ENCODE peak calls at places on chromosomes 2 and 18, in six cellular contexts. D is mucosa of descending colon, Q is stomach, X is OCI-LY7, V is endodermal cell, R is breast epithelium. G is an unnamed sample.

GRCh38 chr2:189402932-189403331 is 38.3 kb upstream of the WDR75 start:
- DNase-seq in X (no peak), R (no peak), D (no peak), Q (no peak), V (no peak), G (no peak)

GRCh38 chr2:194962254-194962653 is 694.8 kb upstream of the SLC39A10 start:
- DNase-seq in Q (no peak), X (no peak), V (no peak), D (no peak), R (no peak), G (no peak)

GRCh38 chr2:47403829-47404228 is 873 bp downstream of the MSH2 start:
- DNase-seq in Q (peak; percentile 24), V (peak; percentile 61), X (no peak), D (no peak), R (peak; percentile 17), G (no peak)

GRCh38 chr2:109558076-109558882 is 55.5 kb downstream of the SEPTIN10 start:
- DNase-seq in X (no peak), V (no peak), Q (peak; percentile 69), R (no peak), D (peak; percentile 60), G (no peak)

GRCh38 chr2:232592687-232593407 is 40.6 kb upstream of the EFHD1 start:
- DNase-seq in D (peak; percentile 67), X (no peak), V (no peak), R (no peak), Q (no peak), G (no peak)

GRCh38 chr2:162734866-162735265 is 103.7 kb downstream of the KCNH7 start:
- DNase-seq in D (no peak), R (no peak), V (no peak), Q (no peak), X (no peak), G (no peak)

GRCh38 chr2:207847807-207848544 is 78.3 kb upstream of the FZD5 start:
- DNase-seq in R (no peak), X (no peak), Q (peak; percentile 86), D (peak; percentile 78), V (peak; percentile 84), G (peak; percentile 33)

GRCh38 chr18:9823805-9824473 is 61.8 kb upstream of the TXNDC2 start:
- DNase-seq in D (no peak), R (no peak), X (no peak), Q (no peak), V (peak; percentile 10), G (no peak)

GRCh38 chr2:26612034-26612433 is 29.1 kb downstream of the CIB4 start:
- DNase-seq in R (no peak), D (no peak), Q (no peak), V (no peak), X (no peak), G (no peak)

GRCh38 chr18:74289946-74290478 is 1.8 kb downstream of the CYB5A start:
- DNase-seq in Q (no peak), D (no peak), V (no peak), R (no peak), X (no peak), G (no peak)

GRCh38 chr2:28393115-28393836 is 618 bp downstream of the FOSL2 start:
- DNase-seq in V (peak; percentile 74), X (no peak), D (peak; percentile 72), R (peak; percentile 73), Q (peak; percentile 69), G (peak; percentile 76)

GRCh38 chr2:205198130-205198505 is 484.2 kb upstream of the NRP2 start:
- DNase-seq in R (no peak), X (no peak), V (no peak), D (no peak), Q (no peak), G (no peak)

GRCh38 chr2:240358080-240358479 is 77.4 kb upstream of the GPC1 start:
- DNase-seq in V (no peak), X (no peak), Q (no peak), D (no peak), R (no peak), G (no peak)

GRCh38 chr2:237649541-237650454 is 22.4 kb downstream of the LRRFIP1 start:
- DNase-seq in V (no peak), X (no peak), R (no peak), Q (no peak), D (no peak), G (no peak)

DNA sequence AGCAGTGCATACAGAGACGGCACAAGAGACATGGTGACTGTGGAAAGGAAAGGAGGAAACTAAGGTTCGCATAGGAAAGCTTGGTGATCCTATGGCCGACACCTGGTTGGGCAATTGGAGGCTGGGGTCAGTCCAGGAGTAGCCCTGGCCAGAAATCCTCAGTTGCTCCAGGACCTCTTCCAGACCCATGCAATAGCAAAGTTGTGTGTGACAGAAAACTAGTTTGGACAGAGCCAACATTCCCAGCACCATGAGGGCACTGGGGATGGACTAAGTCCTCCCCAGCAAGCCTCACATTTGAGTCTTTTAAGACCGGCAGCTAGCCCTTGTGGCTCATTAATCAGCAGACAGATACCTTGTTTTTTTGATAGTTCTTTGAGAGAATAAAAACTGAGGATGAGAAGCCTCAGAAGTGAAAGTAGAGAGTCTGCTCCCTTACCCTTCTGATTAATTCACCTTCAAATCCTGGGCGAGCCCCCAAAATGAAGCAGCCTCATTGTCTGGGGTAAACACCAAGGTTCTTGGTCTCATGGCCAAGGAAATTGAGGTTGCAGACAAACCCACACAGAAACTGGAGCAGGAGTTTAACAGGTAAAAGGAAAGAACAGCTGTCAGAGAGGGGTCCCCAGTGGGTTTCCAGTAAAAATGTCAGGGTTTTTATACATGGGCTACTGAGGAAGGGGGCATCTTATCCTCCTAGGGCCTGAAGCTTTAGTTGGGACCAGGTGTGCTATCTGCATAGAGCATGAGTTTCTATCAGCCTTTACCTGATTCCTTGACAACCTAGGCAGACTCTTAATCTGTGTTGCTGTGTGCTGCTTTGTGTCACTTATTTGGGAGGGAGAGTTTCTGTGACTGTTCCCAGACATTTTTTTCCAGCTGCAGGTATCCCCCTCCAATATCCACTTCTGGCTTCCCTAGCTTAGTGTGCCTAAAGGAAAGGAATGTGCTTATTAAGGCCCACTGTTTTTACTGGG is 39.1 kb downstream of the STK17B start:
- DNase-seq in D (peak; percentile 51), Q (no peak), R (no peak), X (peak; percentile 61), V (peak; percentile 68), G (no peak)
- H3K9me3 ChIP-seq in D (peaks cover 51% of the 10 kb centered on the region), Q (peaks cover 34% of the 10 kb centered on the region), R (peaks cover 45% of the 10 kb centered on the region), X (peaks cover 57% of the 10 kb centered on the region), V (peaks cover 63% of the 10 kb centered on the region), G (peaks cover 34% of the 10 kb centered on the region)

GRCh38 chr2:54582987-54583386 is 126.9 kb downstream of the SPTBN1 start:
- DNase-seq in V (no peak), X (no peak), D (no peak), R (no peak), Q (no peak), G (no peak)

GRCh38 chr2:54579061-54579681 is 123.0 kb downstream of the SPTBN1 start:
- DNase-seq in R (no peak), D (no peak), X (no peak), V (no peak), Q (no peak), G (no peak)

GRCh38 chr2:54579682-54580349 is 123.7 kb downstream of the SPTBN1 start:
- DNase-seq in X (peak; percentile 68), V (no peak), Q (peak; percentile 57), R (no peak), D (peak; percentile 75), G (no peak)

GRCh38 chr2:54578668-54579045 is 122.5 kb downstream of the SPTBN1 start:
- DNase-seq in D (no peak), R (no peak), Q (no peak), X (no peak), V (no peak), G (no peak)

DNA sequence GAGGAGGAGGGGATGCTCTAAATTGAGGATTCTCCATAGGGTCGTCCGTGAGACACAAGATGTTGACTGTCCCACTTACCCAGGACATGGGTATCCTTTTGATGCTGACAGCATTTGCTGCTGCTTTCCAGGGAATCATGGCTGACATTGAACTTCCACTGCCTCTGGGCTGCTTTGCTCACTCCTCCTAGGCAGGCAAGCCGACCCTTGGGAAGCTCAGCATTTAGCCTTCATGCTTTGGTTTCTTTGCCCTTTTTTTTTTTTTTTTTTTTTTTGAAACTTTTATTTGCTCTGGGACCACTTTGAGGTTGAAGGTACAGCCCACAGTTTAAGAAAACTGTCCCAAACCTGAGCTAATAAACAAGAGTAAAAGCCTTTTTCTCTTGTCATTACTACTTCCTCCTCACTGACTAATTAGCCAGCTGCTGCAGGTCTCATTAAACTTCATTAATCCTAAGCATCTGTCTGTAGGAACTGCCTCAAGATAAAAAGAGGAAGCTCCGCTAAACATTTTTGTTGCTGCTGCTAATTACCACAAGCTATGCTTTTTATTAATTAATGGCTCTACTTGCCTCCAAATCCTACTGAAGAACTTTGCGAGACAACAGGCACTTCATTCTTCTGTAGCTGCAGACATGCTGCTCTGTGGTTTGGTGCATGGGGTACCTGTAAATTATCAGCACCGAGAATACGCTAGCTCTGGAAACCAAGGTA is 125.4 kb downstream of the SPTBN1 start:
- DNase-seq in Q (no peak), X (peak; percentile 80), D (no peak), V (no peak), R (no peak), G (no peak)
- H3K4me1 ChIP-seq in Q (peaks cover 99% of the 10 kb centered on the region), X (peaks cover 93% of the 10 kb centered on the region), D (peaks cover 80% of the 10 kb centered on the region), V (peaks cover 7% of the 10 kb centered on the region), R (no peaks in the 10 kb centered on the region), G (peaks cover 74% of the 10 kb centered on the region)

DNA sequence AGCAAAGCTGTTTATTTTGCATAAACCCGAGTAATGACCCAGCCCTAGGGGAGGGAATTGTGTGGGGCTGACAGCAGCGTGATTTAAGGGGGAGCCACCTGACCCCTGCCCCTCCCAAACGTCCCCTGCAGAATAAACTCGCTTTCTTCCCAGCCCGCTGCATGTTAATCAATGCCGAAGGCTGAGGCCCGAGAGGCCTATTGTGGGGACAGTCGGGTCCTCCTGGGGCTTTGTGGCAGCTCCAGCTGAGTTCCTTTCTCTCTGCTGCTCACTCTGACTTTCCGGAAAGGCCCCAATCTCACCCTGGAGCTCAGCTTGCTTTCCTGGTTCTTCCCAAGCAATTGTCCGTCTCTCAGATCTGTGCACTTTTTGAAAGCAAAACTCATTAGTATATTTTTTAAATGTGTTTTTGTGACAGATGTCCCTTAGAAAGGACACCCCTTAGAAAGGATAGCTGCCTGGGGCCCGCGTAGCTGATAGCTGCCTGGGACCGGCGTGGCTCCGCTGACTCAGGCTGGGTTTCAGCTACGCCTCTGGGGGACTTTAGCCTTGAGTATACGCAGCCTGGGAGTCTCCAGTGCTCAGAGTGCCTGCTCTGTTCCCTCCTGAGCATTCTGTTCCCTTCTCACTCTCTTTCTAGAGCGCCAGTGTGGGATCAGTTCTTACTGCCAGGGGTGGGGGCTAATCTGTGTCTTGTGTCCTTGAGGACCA is 158.4 kb downstream of the GLI2 start:
- DNase-seq in X (no peak), R (no peak), V (peak; percentile 82), Q (no peak), D (no peak), G (no peak)
- H3K4me3 ChIP-seq in X (no peak overlapping the region), R (no peak overlapping the region), V (no peak overlapping the region), Q (no peak overlapping the region), D (no peak overlapping the region), G (no peak overlapping the region)

DNA sequence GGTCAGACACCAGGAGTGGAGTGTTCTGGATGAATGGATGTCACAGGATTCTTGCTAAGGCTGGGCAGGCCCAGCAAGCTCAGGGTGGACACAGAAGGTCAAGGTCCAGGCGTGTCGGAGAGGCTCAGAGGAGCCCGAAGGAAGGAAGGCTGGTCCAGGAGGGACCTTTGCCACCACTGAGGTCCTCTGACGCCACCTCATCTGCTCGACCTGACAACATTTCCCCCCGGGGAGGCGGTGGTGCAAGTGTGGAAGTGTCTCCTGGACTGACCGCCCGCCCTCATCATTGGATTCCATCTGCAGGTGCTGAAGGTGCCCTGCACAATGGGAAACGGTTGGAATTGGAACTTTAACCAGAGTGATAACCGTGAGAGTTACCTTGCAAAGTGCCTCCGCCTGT is 124.6 kb downstream of the RTP5 start:
- DNase-seq in R (peak; percentile 30), D (no peak), V (no peak), X (no peak), Q (peak; percentile 21), G (no peak)
- H3K9me3 ChIP-seq in R (no peaks in the 10 kb centered on the region), D (no peaks in the 10 kb centered on the region), V (no peaks in the 10 kb centered on the region), X (no peaks in the 10 kb centered on the region), Q (no peaks in the 10 kb centered on the region), G (no peaks in the 10 kb centered on the region)

G was measured in heart right ventricle.